ENCODE peak calls at places on chromosomes 11 and 22, in five cellular contexts. U is Peyer's patch, Q is IMR-90, L is left ventricle myocardium inferior, K is upper lobe of left lung. C is an unnamed sample.

GRCh38 chr11:6755303-6755952 is 16.3 kb downstream of the OR2AG2 start:
- DNase-seq in U (no peak), Q (peak; percentile 34), L (no peak), K (no peak), C (no peak)

GRCh38 chr11:15158351-15159015 is 43.8 kb downstream of the INSC start:
- DNase-seq in U (no peak), Q (peak; percentile 88), L (no peak), K (no peak), C (peak; percentile 58)

GRCh38 chr11:57303990-57304579 is 20.7 kb downstream of the TNKS1BP1 start:
- DNase-seq in U (peak; percentile 43), Q (no peak), L (no peak), K (no peak), C (no peak)

GRCh38 chr11:36306888-36307287 is 10.8 kb downstream of the PRR5L start:
- DNase-seq in U (no peak), Q (no peak), L (no peak), K (no peak), C (no peak)

GRCh38 chr11:130214861-130215530 is 55.4 kb downstream of the ST14 start:
- DNase-seq in U (peak; percentile 27), Q (no peak), L (no peak), K (no peak), C (no peak)

GRCh38 chr11:536841-537621 is at the start of gene LRRC56:
- DNase-seq in U (peak; percentile 90), Q (peak; percentile 77), L (peak; percentile 74), K (peak; percentile 98), C (peak; percentile 59)

GRCh38 chr11:67439321-67440228 is 2.1 kb upstream of the PTPRCAP start:
- DNase-seq in U (no peak), Q (no peak), L (no peak), K (peak; percentile 82), C (no peak)

GRCh38 chr22:24424001-24424900 is 3.1 kb upstream of the ADORA2A start:
- DNase-seq in U (no peak), Q (no peak), L (no peak), K (peak; percentile 91), C (no peak)

GRCh38 chr11:110430267-110431211 is 791 bp downstream of the FDX1 start:
- DNase-seq in U (peak; percentile 86), Q (peak; percentile 56), L (no peak), K (no peak), C (no peak)

GRCh38 chr11:134270250-134270714 is 5.9 kb upstream of the GLB1L3 start:
- DNase-seq in U (no peak), Q (no peak), L (no peak), K (no peak), C (no peak)

GRCh38 chr11:112163875-112164521 is at the start of gene IL18:
- DNase-seq in U (peak; percentile 84), Q (no peak), L (peak; percentile 32), K (no peak), C (no peak)

GRCh38 chr22:50141891-50142363 is 28.6 kb upstream of the PANX2 start:
- DNase-seq in U (no peak), Q (peak; percentile 52), L (no peak), K (no peak), C (peak; percentile 29)

GRCh38 chr11:97965849-97966646 is 1054.7 kb upstream of the CNTN5 start:
- DNase-seq in U (no peak), Q (peak; percentile 98), L (no peak), K (no peak), C (peak; percentile 84)

GRCh38 chr22:43277091-43277490 is 66.1 kb downstream of the SCUBE1 start:
- DNase-seq in U (no peak), Q (no peak), L (no peak), K (no peak), C (no peak)

GRCh38 chr11:122863704-122864326 is 18.7 kb upstream of the JHY start:
- DNase-seq in U (no peak), Q (peak; percentile 50), L (peak; percentile 32), K (no peak), C (no peak)

GRCh38 chr11:122721964-122722266 is 66.4 kb downstream of the UBASH3B start:
- DNase-seq in U (no peak), Q (peak; percentile 94), L (no peak), K (no peak), C (peak; percentile 64)

GRCh38 chr22:23285734-23286133 is 105.4 kb downstream of the BCR start:
- DNase-seq in U (no peak), Q (peak; percentile 59), L (no peak), K (no peak), C (no peak)

GRCh38 chr11:10162222-10162621 is 131.8 kb downstream of the SBF2 start:
- DNase-seq in U (no peak), Q (no peak), L (no peak), K (no peak), C (no peak)

GRCh38 chr11:130217133-130217631 is 57.6 kb downstream of the ST14 start:
- DNase-seq in U (no peak), Q (no peak), L (no peak), K (no peak), C (no peak)

GRCh38 chr11:94604496-94604895 is 37.3 kb downstream of the PIWIL4 start:
- DNase-seq in U (no peak), Q (peak; percentile 18), L (no peak), K (no peak), C (no peak)

GRCh38 chr11:33970984-33971466 is 79.1 kb upstream of the LMO2 start:
- DNase-seq in U (no peak), Q (peak; percentile 50), L (no peak), K (no peak), C (peak; percentile 4)

GRCh38 chr11:125069796-125070195 is 6.7 kb downstream of the SLC37A2 start:
- DNase-seq in U (no peak), Q (peak; percentile 18), L (no peak), K (no peak), C (no peak)

GRCh38 chr11:3617990-3618389 is 23.8 kb downstream of the ART5 start:
- DNase-seq in U (no peak), Q (no peak), L (no peak), K (no peak), C (no peak)

GRCh38 chr22:27641049-27641790 is 160.3 kb downstream of the MN1 start:
- DNase-seq in U (no peak), Q (peak; percentile 29), L (no peak), K (no peak), C (no peak)

GRCh38 chr11:114317738-114318137 is 21.5 kb downstream of the NNMT start:
- DNase-seq in U (no peak), Q (peak; percentile 67), L (peak; percentile 39), K (no peak), C (peak; percentile 24)

GRCh38 chr11:65786786-65787636 is at the start of gene OVOL1:
- DNase-seq in U (peak; percentile 91), Q (no peak), L (no peak), K (peak; percentile 93), C (no peak)
- H3K4me3 ChIP-seq in U (peak within 1 kb of the TSS; percentile 78), Q (no peak within 1 kb of the TSS), L (peak within 1 kb of the TSS; percentile 51), K (peak within 1 kb of the TSS; percentile 39), C (no peak within 1 kb of the TSS)

DNA sequence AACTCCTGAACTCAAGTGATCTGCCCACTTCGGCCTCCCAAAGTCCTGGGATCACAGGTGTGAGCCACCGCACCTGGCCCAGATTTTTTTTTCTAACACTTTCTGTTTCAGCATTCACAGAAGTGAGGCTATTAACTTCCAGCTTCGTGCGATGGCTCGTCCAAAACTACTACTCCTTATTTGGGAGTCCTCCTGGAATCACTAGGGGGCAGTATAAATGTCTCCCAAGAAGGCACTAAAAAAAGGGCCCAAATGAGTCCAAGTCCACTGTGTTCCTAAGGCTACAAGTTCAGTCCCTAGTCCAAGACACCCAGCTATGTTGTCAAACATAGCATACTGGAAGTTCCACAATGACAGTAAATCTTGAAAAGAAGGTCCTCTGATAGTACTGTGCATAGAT is 63.2 kb upstream of the BIRC3 start:
- DNase-seq in U (no peak), Q (no peak), L (no peak), K (no peak), C (no peak)
- TF ChIP-seq CTCF in U (peak; percentile 27), Q (peak; percentile 17), L (peak; percentile 33), K (no peak), C (peak; percentile 32)

DNA sequence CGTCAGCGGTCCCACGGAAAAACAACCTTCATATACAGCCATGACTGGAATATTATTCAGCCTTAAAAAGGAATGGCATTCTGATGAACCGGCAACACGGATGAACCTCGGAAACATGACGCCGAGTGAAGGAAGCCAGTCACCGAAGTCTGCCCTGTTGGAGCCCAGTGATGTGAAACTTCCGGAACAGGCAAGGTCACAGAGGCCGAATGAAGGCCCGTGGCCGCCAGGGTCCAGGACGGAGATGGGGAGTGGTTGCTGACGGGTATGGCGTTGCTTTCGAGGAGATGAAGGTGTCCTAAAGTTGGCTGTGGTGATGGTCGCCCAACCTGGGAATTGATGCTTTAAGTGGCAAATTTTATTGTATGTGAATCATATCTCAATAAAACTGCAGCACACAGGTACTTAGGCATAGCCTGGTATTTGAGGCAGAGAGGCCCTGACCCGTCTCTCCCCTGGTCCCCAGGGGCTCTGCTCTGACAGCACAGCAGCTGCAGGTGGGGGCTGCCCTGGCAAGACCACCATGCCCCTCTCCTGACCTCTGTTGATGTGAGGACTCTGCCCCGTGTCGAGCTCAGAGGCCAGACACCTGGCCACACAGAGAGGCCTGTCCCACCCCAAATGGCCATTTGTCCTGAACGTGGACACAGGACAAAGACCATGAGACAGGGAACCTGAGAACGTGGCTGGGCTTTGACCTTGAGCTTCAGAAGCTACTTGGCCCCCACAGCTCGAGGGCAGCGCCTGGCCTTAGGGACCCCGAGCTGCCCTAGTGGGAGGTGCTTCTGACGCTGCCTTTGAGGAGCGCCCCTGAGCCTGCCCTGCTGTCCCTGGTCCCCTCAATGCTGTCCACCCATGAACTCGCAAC is 1090.8 kb downstream of the BRD1 start:
- DNase-seq in U (peak; percentile 23), Q (no peak), L (no peak), K (peak; percentile 40), C (no peak)
- H3K9me3 ChIP-seq in U (no peaks in the 10 kb centered on the region), Q (peaks cover 65% of the 10 kb centered on the region), L (peaks cover 6% of the 10 kb centered on the region), K (no peaks in the 10 kb centered on the region), C (peaks cover 80% of the 10 kb centered on the region)

GRCh38 chr11:65779919-65780769 is 632 bp downstream of the AP5B1 start:
- DNase-seq in U (peak; percentile 92), Q (peak; percentile 67), L (peak; percentile 79), K (peak; percentile 97), C (peak; percentile 11)

GRCh38 chr11:65782816-65783228 is 2.0 kb upstream of the AP5B1 start:
- DNase-seq in U (peak; percentile 48), Q (no peak), L (no peak), K (peak; percentile 46), C (no peak)

GRCh38 chr11:65780770-65781151 is at the start of gene AP5B1:
- DNase-seq in U (peak; percentile 90), Q (peak; percentile 41), L (peak; percentile 68), K (peak; percentile 95), C (no peak)

GRCh38 chr11:65781152-65781961 is 581 bp upstream of the AP5B1 start:
- DNase-seq in U (peak; percentile 60), Q (no peak), L (no peak), K (peak; percentile 90), C (no peak)

DNA sequence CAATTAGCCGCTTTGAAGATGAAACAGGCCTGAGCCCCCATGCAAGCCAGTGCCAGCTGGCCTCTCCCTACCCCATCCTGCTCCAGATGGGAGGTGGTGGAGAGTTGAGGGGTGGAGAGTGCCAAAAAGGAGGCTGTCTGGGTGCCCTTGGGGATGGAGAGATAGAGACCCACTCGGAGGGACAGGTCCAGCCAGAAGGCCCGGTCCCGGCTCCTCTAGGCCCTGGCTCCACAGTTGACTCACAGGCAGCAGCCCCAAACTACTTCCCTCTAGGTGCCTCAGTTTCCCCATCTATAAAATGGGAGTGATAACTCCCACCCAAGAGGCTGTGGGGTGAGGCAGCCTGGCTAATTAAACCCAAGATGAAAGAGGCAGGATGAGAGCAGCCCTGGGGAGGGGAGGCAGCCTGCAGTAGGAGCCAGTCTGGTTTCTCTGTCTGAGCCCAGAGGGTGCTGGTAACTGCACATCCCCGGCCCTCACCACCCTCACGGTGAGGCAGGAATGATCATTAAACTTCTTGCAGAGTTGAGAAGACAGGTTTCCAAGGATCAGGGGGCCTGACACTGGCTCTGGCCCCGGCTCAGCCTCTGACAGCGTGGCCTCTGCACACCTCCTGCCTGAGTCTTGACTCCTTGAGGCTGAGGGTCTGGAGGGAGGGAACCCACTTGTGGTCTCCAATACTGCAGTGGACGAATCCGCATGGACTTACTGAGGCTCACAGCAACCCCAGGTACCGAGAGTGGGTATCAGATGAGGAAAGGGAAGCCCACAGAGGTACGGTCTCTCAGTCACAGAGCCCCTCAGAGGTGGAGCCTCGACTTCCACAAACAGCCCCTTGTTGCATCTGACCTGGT is 1.4 kb upstream of the AP5B1 start:
- DNase-seq in U (peak; percentile 48), Q (no peak), L (no peak), K (no peak), C (no peak)
- H3K4me3 ChIP-seq in U (no peak overlapping the region), Q (no peak overlapping the region), L (peak overlapping the region; percentile 97), K (no peak overlapping the region), C (no peak overlapping the region)